ENCODE peak calls at places on chromosomes 7 and 10, in seven cellular contexts. Q, P, M, I, K, H and O are unnamed samples.

GRCh38 chr10:21336476-21337170 is 188.9 kb downstream of the SKIDA1 start:
- DNase-seq in Q (no peak), P (no peak), M (no peak), I (peak), K (peak), H (peak), O (no peak)

GRCh38 chr7:2141656-2142055 is 91.1 kb downstream of the MAD1L1 start:
- DNase-seq in Q (no peak), P (no peak), M (no peak), I (no peak), K (no peak), H (no peak), O (no peak)

GRCh38 chr7:116524609-116525297 is at the start of gene CAV1:
- DNase-seq in Q (no peak), P (peak), M (no peak), I (peak), K (peak), H (peak), O (no peak)

GRCh38 chr7:32574626-32575025 is 79.3 kb downstream of the AVL9 start:
- DNase-seq in Q (no peak), P (no peak), M (no peak), I (no peak), K (no peak), H (no peak), O (no peak)

GRCh38 chr10:18690541-18690940 is 31.3 kb downstream of the ARL5B start:
- DNase-seq in Q (no peak), P (no peak), M (no peak), I (no peak), K (no peak), H (no peak), O (no peak)

GRCh38 chr10:21526952-21527633 is 1.6 kb upstream of the SKIDA1 start:
- DNase-seq in Q (peak), P (peak), M (no peak), I (peak), K (peak), H (peak), O (no peak)

GRCh38 chr10:23174075-23174973 is 17.8 kb upstream of the PTF1A start:
- DNase-seq in Q (no peak), P (no peak), M (no peak), I (peak), K (no peak), H (no peak), O (no peak)

GRCh38 chr10:77710759-77711682 is 73.4 kb upstream of the KCNMA1 start:
- DNase-seq in Q (peak), P (peak), M (no peak), I (peak), K (peak), H (peak), O (no peak)

GRCh38 chr10:5956146-5956914 is 21.0 kb downstream of the IL15RA start:
- DNase-seq in Q (no peak), P (no peak), M (no peak), I (no peak), K (no peak), H (no peak), O (no peak)

GRCh38 chr7:124420367-124420766 is 345.2 kb downstream of the GPR37 start:
- DNase-seq in Q (no peak), P (no peak), M (no peak), I (no peak), K (no peak), H (no peak), O (no peak)

GRCh38 chr10:43125274-43125845 is 12.9 kb upstream of the CSGALNACT2 start:
- DNase-seq in Q (no peak), P (no peak), M (no peak), I (no peak), K (no peak), H (no peak), O (no peak)

GRCh38 chr10:129910861-129911260 is 53.2 kb downstream of the EBF3 start:
- DNase-seq in Q (no peak), P (peak), M (no peak), I (no peak), K (no peak), H (no peak), O (no peak)

GRCh38 chr10:119803264-119803663 is 69.4 kb downstream of the MCMBP start:
- DNase-seq in Q (no peak), P (no peak), M (no peak), I (no peak), K (peak), H (peak), O (no peak)

GRCh38 chr7:45086348-45087065 is 2.3 kb downstream of the NACAD start:
- DNase-seq in Q (no peak), P (no peak), M (no peak), I (no peak), K (no peak), H (no peak), O (no peak)

GRCh38 chr7:39228946-39229345 is 251.2 kb downstream of the POU6F2 start:
- DNase-seq in Q (no peak), P (no peak), M (no peak), I (no peak), K (no peak), H (no peak), O (no peak)

GRCh38 chr7:66043681-66044497 is 31.7 kb upstream of the ASL start:
- DNase-seq in Q (peak), P (no peak), M (no peak), I (peak), K (peak), H (peak), O (peak)

GRCh38 chr10:93420091-93420490 is 62.0 kb downstream of the MYOF start:
- DNase-seq in Q (no peak), P (no peak), M (no peak), I (no peak), K (peak), H (peak), O (peak)

GRCh38 chr7:73822319-73823173 is 8.2 kb upstream of the CLDN4 start:
- DNase-seq in Q (no peak), P (no peak), M (peak), I (no peak), K (peak), H (peak), O (no peak)

GRCh38 chr10:944034-944831 is 12.7 kb upstream of the LARP4B start:
- DNase-seq in Q (no peak), P (peak), M (no peak), I (no peak), K (peak), H (peak), O (no peak)

GRCh38 chr10:132133449-132134291 is 53.1 kb upstream of the DPYSL4 start:
- DNase-seq in Q (no peak), P (peak), M (no peak), I (no peak), K (no peak), H (no peak), O (no peak)